ENCODE peak calls at places on chromosomes 16 and 17, in four cellular contexts. One of them, this sample, is unnamed.

GRCh38 chr16:67145746-67146145 is 5.1 kb downstream of the B3GNT9 start:
- DNase-seq in GM04504: no peak
- DNase-seq in natural killer cell treated with Interleukin-12 subunit alpha and Interleukin-12 subunit beta and Interleukin-15 and Interleukin-18, amount 100 ng/mL, for 72 hours: no peak
- DNase-seq in iris pigment epithelial cell: no peak
- DNase-seq in this sample: no peak

GRCh38 chr16:80591071-80591935 is 50.5 kb downstream of the DYNLRB2 start:
- DNase-seq in GM04504: no peak
- DNase-seq in natural killer cell treated with Interleukin-12 subunit alpha and Interleukin-12 subunit beta and Interleukin-15 and Interleukin-18, amount 100 ng/mL, for 72 hours: no peak
- DNase-seq in iris pigment epithelial cell: no peak
- DNase-seq in this sample: no peak

GRCh38 chr17:81868674-81869220 is 2.4 kb downstream of the ARHGDIA start:
- DNase-seq in GM04504: peak; percentile 60
- DNase-seq in natural killer cell treated with Interleukin-12 subunit alpha and Interleukin-12 subunit beta and Interleukin-15 and Interleukin-18, amount 100 ng/mL, for 72 hours: no peak
- DNase-seq in iris pigment epithelial cell: peak; percentile 93
- DNase-seq in this sample: peak; percentile 92

GRCh38 chr16:67277294-67277998 is 1.9 kb upstream of the PLEKHG4 start:
- DNase-seq in GM04504: peak; percentile 98
- DNase-seq in natural killer cell treated with Interleukin-12 subunit alpha and Interleukin-12 subunit beta and Interleukin-15 and Interleukin-18, amount 100 ng/mL, for 72 hours: no peak
- DNase-seq in iris pigment epithelial cell: peak; percentile 99
- DNase-seq in this sample: peak; percentile 99

GRCh38 chr16:86498155-86498651 is 12.1 kb upstream of the FOXF1 start:
- DNase-seq in GM04504: no peak
- DNase-seq in natural killer cell treated with Interleukin-12 subunit alpha and Interleukin-12 subunit beta and Interleukin-15 and Interleukin-18, amount 100 ng/mL, for 72 hours: no peak
- DNase-seq in iris pigment epithelial cell: no peak
- DNase-seq in this sample: peak; percentile 78

GRCh38 chr17:63998721-63999679 is 849 bp downstream of the PRR29 start:
- DNase-seq in GM04504: no peak
- DNase-seq in natural killer cell treated with Interleukin-12 subunit alpha and Interleukin-12 subunit beta and Interleukin-15 and Interleukin-18, amount 100 ng/mL, for 72 hours: peak; percentile 58
- DNase-seq in iris pigment epithelial cell: no peak
- DNase-seq in this sample: no peak

GRCh38 chr16:1545044-1545736 is 11.7 kb downstream of the TMEM204 start:
- DNase-seq in GM04504: no peak
- DNase-seq in natural killer cell treated with Interleukin-12 subunit alpha and Interleukin-12 subunit beta and Interleukin-15 and Interleukin-18, amount 100 ng/mL, for 72 hours: no peak
- DNase-seq in iris pigment epithelial cell: no peak
- DNase-seq in this sample: peak; percentile 57

GRCh38 chr17:15384142-15384803 is 42.9 kb upstream of the TEKT3 start:
- DNase-seq in GM04504: peak; percentile 16
- DNase-seq in natural killer cell treated with Interleukin-12 subunit alpha and Interleukin-12 subunit beta and Interleukin-15 and Interleukin-18, amount 100 ng/mL, for 72 hours: no peak
- DNase-seq in iris pigment epithelial cell: peak; percentile 15
- DNase-seq in this sample: peak; percentile 15

GRCh38 chr17:68591583-68591982 is 9.6 kb downstream of the FAM20A start:
- DNase-seq in GM04504: no peak
- DNase-seq in natural killer cell treated with Interleukin-12 subunit alpha and Interleukin-12 subunit beta and Interleukin-15 and Interleukin-18, amount 100 ng/mL, for 72 hours: no peak
- DNase-seq in iris pigment epithelial cell: no peak
- DNase-seq in this sample: no peak

GRCh38 chr17:17206149-17206912 is at the start of gene PLD6:
- DNase-seq in GM04504: peak; percentile 28
- DNase-seq in natural killer cell treated with Interleukin-12 subunit alpha and Interleukin-12 subunit beta and Interleukin-15 and Interleukin-18, amount 100 ng/mL, for 72 hours: peak; percentile 85
- DNase-seq in iris pigment epithelial cell: peak; percentile 63
- DNase-seq in this sample: no peak

GRCh38 chr16:57887711-57888110 is 83.2 kb downstream of the CNGB1 start:
- DNase-seq in GM04504: no peak
- DNase-seq in natural killer cell treated with Interleukin-12 subunit alpha and Interleukin-12 subunit beta and Interleukin-15 and Interleukin-18, amount 100 ng/mL, for 72 hours: no peak
- DNase-seq in iris pigment epithelial cell: no peak
- DNase-seq in this sample: no peak

GRCh38 chr16:29708917-29709600 is 30.1 kb downstream of the QPRT start:
- DNase-seq in GM04504: no peak
- DNase-seq in natural killer cell treated with Interleukin-12 subunit alpha and Interleukin-12 subunit beta and Interleukin-15 and Interleukin-18, amount 100 ng/mL, for 72 hours: no peak
- DNase-seq in iris pigment epithelial cell: no peak
- DNase-seq in this sample: no peak

GRCh38 chr16:12092347-12092882 is 115.9 kb downstream of the SNX29 start:
- DNase-seq in GM04504: peak; percentile 84
- DNase-seq in natural killer cell treated with Interleukin-12 subunit alpha and Interleukin-12 subunit beta and Interleukin-15 and Interleukin-18, amount 100 ng/mL, for 72 hours: no peak
- DNase-seq in iris pigment epithelial cell: peak; percentile 93
- DNase-seq in this sample: peak; percentile 91

GRCh38 chr17:30913955-30914354 is 7.8 kb upstream of the ADAP2 start:
- DNase-seq in GM04504: no peak
- DNase-seq in natural killer cell treated with Interleukin-12 subunit alpha and Interleukin-12 subunit beta and Interleukin-15 and Interleukin-18, amount 100 ng/mL, for 72 hours: no peak
- DNase-seq in iris pigment epithelial cell: no peak
- DNase-seq in this sample: no peak

GRCh38 chr16:82761858-82762257 is 135.1 kb downstream of the CDH13 start:
- DNase-seq in GM04504: no peak
- DNase-seq in natural killer cell treated with Interleukin-12 subunit alpha and Interleukin-12 subunit beta and Interleukin-15 and Interleukin-18, amount 100 ng/mL, for 72 hours: no peak
- DNase-seq in iris pigment epithelial cell: peak; percentile 66
- DNase-seq in this sample: peak; percentile 61

GRCh38 chr17:43591750-43592562 is 45.8 kb upstream of the ETV4 start:
- DNase-seq in GM04504: peak; percentile 56
- DNase-seq in natural killer cell treated with Interleukin-12 subunit alpha and Interleukin-12 subunit beta and Interleukin-15 and Interleukin-18, amount 100 ng/mL, for 72 hours: no peak
- DNase-seq in iris pigment epithelial cell: peak; percentile 63
- DNase-seq in this sample: peak; percentile 66

This sample was measured in mesenchymal stem cell.